ENCODE peak calls at places on chromosomes 7 and 10, in six cellular contexts. One of them, this sample, is unnamed.

GRCh38 chr10:124353896-124354295 is 64.8 kb downstream of the OAT start:
- DNase-seq in GM23338: no peak
- DNase-seq in GM12891: no peak
- DNase-seq in effector memory CD8-positive, alpha-beta T cell: no peak
- DNase-seq in GM12865: no peak
- DNase-seq in fibroblast of the aortic adventitia: no peak
- DNase-seq in this sample: no peak

GRCh38 chr10:101062231-101063161 is 707 bp downstream of the KAZALD1 start:
- DNase-seq in fibroblast of the aortic adventitia: no peak
- DNase-seq in effector memory CD8-positive, alpha-beta T cell: peak
- DNase-seq in GM12891: peak
- DNase-seq in GM12865: peak
- DNase-seq in GM23338: peak
- DNase-seq in this sample: peak

GRCh38 chr7:47677664-47678063 is 95.8 kb upstream of the TNS3 start:
- DNase-seq in GM23338: no peak
- DNase-seq in fibroblast of the aortic adventitia: no peak
- DNase-seq in GM12891: no peak
- DNase-seq in GM12865: no peak
- DNase-seq in effector memory CD8-positive, alpha-beta T cell: no peak
- DNase-seq in this sample: peak

GRCh38 chr7:124429923-124430322 is 335.7 kb downstream of the GPR37 start:
- DNase-seq in GM12891: no peak
- DNase-seq in fibroblast of the aortic adventitia: no peak
- DNase-seq in GM23338: no peak
- DNase-seq in GM12865: no peak
- DNase-seq in effector memory CD8-positive, alpha-beta T cell: no peak
- DNase-seq in this sample: no peak

GRCh38 chr10:31819393-31819820 is 109.2 kb downstream of the ARHGAP12 start:
- DNase-seq in effector memory CD8-positive, alpha-beta T cell: no peak
- DNase-seq in GM23338: no peak
- DNase-seq in GM12891: no peak
- DNase-seq in fibroblast of the aortic adventitia: peak
- DNase-seq in GM12865: no peak
- DNase-seq in this sample: no peak

GRCh38 chr10:104622598-104623209 is 18.4 kb upstream of the SORCS3 start:
- DNase-seq in GM12865: peak
- DNase-seq in GM12891: no peak
- DNase-seq in fibroblast of the aortic adventitia: no peak
- DNase-seq in effector memory CD8-positive, alpha-beta T cell: no peak
- DNase-seq in GM23338: peak
- DNase-seq in this sample: peak

GRCh38 chr7:92275327-92275726 is 29.6 kb downstream of the ANKIB1 start:
- DNase-seq in GM12891: no peak
- DNase-seq in GM12865: no peak
- DNase-seq in effector memory CD8-positive, alpha-beta T cell: no peak
- DNase-seq in GM23338: no peak
- DNase-seq in fibroblast of the aortic adventitia: no peak
- DNase-seq in this sample: no peak

GRCh38 chr7:158096582-158096981 is 491.0 kb downstream of the PTPRN2 start:
- DNase-seq in effector memory CD8-positive, alpha-beta T cell: no peak
- DNase-seq in GM23338: no peak
- DNase-seq in GM12891: no peak
- DNase-seq in fibroblast of the aortic adventitia: no peak
- DNase-seq in GM12865: no peak
- DNase-seq in this sample: no peak

GRCh38 chr7:134126126-134126525 is 1.0 kb upstream of the LRGUK start:
- DNase-seq in effector memory CD8-positive, alpha-beta T cell: no peak
- DNase-seq in GM23338: no peak
- DNase-seq in GM12891: no peak
- DNase-seq in fibroblast of the aortic adventitia: no peak
- DNase-seq in GM12865: no peak
- DNase-seq in this sample: no peak

GRCh38 chr7:925601-926000 is 28.9 kb downstream of the ADAP1 start:
- DNase-seq in fibroblast of the aortic adventitia: no peak
- DNase-seq in GM12891: no peak
- DNase-seq in GM23338: no peak
- DNase-seq in effector memory CD8-positive, alpha-beta T cell: peak
- DNase-seq in GM12865: no peak
- DNase-seq in this sample: no peak

GRCh38 chr7:118218413-118219156 is 5.9 kb upstream of the ANKRD7 start:
- DNase-seq in GM23338: no peak
- DNase-seq in GM12891: no peak
- DNase-seq in fibroblast of the aortic adventitia: peak
- DNase-seq in GM12865: no peak
- DNase-seq in effector memory CD8-positive, alpha-beta T cell: no peak
- DNase-seq in this sample: no peak

GRCh38 chr10:80500572-80501380 is 36.9 kb upstream of the SH2D4B start:
- DNase-seq in GM12891: no peak
- DNase-seq in fibroblast of the aortic adventitia: peak
- DNase-seq in GM12865: peak
- DNase-seq in effector memory CD8-positive, alpha-beta T cell: no peak
- DNase-seq in GM23338: peak
- DNase-seq in this sample: no peak

GRCh38 chr10:72308320-72308987 is 34.7 kb downstream of the DDIT4 start:
- DNase-seq in GM12865: no peak
- DNase-seq in GM12891: no peak
- DNase-seq in GM23338: no peak
- DNase-seq in fibroblast of the aortic adventitia: peak
- DNase-seq in effector memory CD8-positive, alpha-beta T cell: no peak
- DNase-seq in this sample: peak

GRCh38 chr10:78900715-78901430 is 167.9 kb upstream of the ZMIZ1 start:
- DNase-seq in fibroblast of the aortic adventitia: no peak
- DNase-seq in effector memory CD8-positive, alpha-beta T cell: no peak
- DNase-seq in GM12865: no peak
- DNase-seq in GM12891: no peak
- DNase-seq in GM23338: no peak
- DNase-seq in this sample: no peak

GRCh38 chr10:132764108-132764507 is 21.8 kb downstream of the NKX6-2 start:
- DNase-seq in fibroblast of the aortic adventitia: no peak
- DNase-seq in GM12891: no peak
- DNase-seq in effector memory CD8-positive, alpha-beta T cell: no peak
- DNase-seq in GM23338: no peak
- DNase-seq in GM12865: no peak
- DNase-seq in this sample: no peak

GRCh38 chr7:39950473-39951155 is 558 bp downstream of the CDK13 start:
- DNase-seq in GM23338: peak
- DNase-seq in effector memory CD8-positive, alpha-beta T cell: peak
- DNase-seq in GM12865: peak
- DNase-seq in fibroblast of the aortic adventitia: peak
- DNase-seq in GM12891: peak
- DNase-seq in this sample: peak

GRCh38 chr7:22357311-22358175 is 589 bp upstream of the RAPGEF5 start:
- DNase-seq in GM23338: peak
- DNase-seq in GM12865: no peak
- DNase-seq in GM12891: no peak
- DNase-seq in fibroblast of the aortic adventitia: peak
- DNase-seq in effector memory CD8-positive, alpha-beta T cell: no peak
- DNase-seq in this sample: no peak

GRCh38 chr10:9305018-9305655 is 1250.6 kb downstream of the GATA3 start:
- DNase-seq in GM12865: peak
- DNase-seq in GM23338: peak
- DNase-seq in fibroblast of the aortic adventitia: peak
- DNase-seq in effector memory CD8-positive, alpha-beta T cell: no peak
- DNase-seq in GM12891: no peak
- DNase-seq in this sample: peak

GRCh38 chr7:139560678-139561077 is 37.2 kb downstream of the CLEC2L start:
- DNase-seq in effector memory CD8-positive, alpha-beta T cell: no peak
- DNase-seq in GM12865: no peak
- DNase-seq in fibroblast of the aortic adventitia: no peak
- DNase-seq in GM12891: no peak
- DNase-seq in GM23338: no peak
- DNase-seq in this sample: no peak

GRCh38 chr10:78859769-78860168 is 209.0 kb upstream of the ZMIZ1 start:
- DNase-seq in GM12865: no peak
- DNase-seq in GM12891: no peak
- DNase-seq in effector memory CD8-positive, alpha-beta T cell: no peak
- DNase-seq in fibroblast of the aortic adventitia: no peak
- DNase-seq in GM23338: no peak
- DNase-seq in this sample: no peak

GRCh38 chr10:17174626-17175025 is 26.8 kb downstream of the TRDMT1 start:
- DNase-seq in GM12865: no peak
- DNase-seq in effector memory CD8-positive, alpha-beta T cell: no peak
- DNase-seq in GM12891: no peak
- DNase-seq in fibroblast of the aortic adventitia: no peak
- DNase-seq in GM23338: no peak
- DNase-seq in this sample: no peak

GRCh38 chr10:6995846-6996245 is 415.0 kb downstream of the SFMBT2 start:
- DNase-seq in fibroblast of the aortic adventitia: no peak
- DNase-seq in effector memory CD8-positive, alpha-beta T cell: no peak
- DNase-seq in GM12891: no peak
- DNase-seq in GM23338: no peak
- DNase-seq in GM12865: no peak
- DNase-seq in this sample: no peak

GRCh38 chr7:100827330-100828226 is at the start of gene EPHB4:
- DNase-seq in GM12865: no peak
- DNase-seq in GM12891: peak
- DNase-seq in fibroblast of the aortic adventitia: peak
- DNase-seq in GM23338: peak
- DNase-seq in effector memory CD8-positive, alpha-beta T cell: no peak
- DNase-seq in this sample: peak

GRCh38 chr7:32034052-32034451 is 36.2 kb downstream of the PDE1C start:
- DNase-seq in GM12891: no peak
- DNase-seq in fibroblast of the aortic adventitia: no peak
- DNase-seq in effector memory CD8-positive, alpha-beta T cell: no peak
- DNase-seq in GM23338: peak
- DNase-seq in GM12865: no peak
- DNase-seq in this sample: no peak

GRCh38 chr10:43136432-43136831 is 1.8 kb upstream of the CSGALNACT2 start:
- DNase-seq in GM23338: no peak
- DNase-seq in GM12891: no peak
- DNase-seq in GM12865: no peak
- DNase-seq in fibroblast of the aortic adventitia: no peak
- DNase-seq in effector memory CD8-positive, alpha-beta T cell: no peak
- DNase-seq in this sample: no peak

GRCh38 chr10:103859161-103860141 is 4.1 kb upstream of the SH3PXD2A start:
- DNase-seq in effector memory CD8-positive, alpha-beta T cell: peak
- DNase-seq in GM12865: peak
- DNase-seq in fibroblast of the aortic adventitia: peak
- DNase-seq in GM12891: no peak
- DNase-seq in GM23338: peak
- DNase-seq in this sample: peak

GRCh38 chr10:63588436-63589180 is 67.4 kb downstream of the REEP3 start:
- DNase-seq in GM23338: no peak
- DNase-seq in GM12865: no peak
- DNase-seq in GM12891: no peak
- DNase-seq in fibroblast of the aortic adventitia: no peak
- DNase-seq in effector memory CD8-positive, alpha-beta T cell: no peak
- DNase-seq in this sample: no peak

GRCh38 chr7:149664666-149665065 is 108.7 kb downstream of the ZNF467 start:
- DNase-seq in GM12891: no peak
- DNase-seq in GM12865: no peak
- DNase-seq in fibroblast of the aortic adventitia: no peak
- DNase-seq in effector memory CD8-positive, alpha-beta T cell: no peak
- DNase-seq in GM23338: no peak
- DNase-seq in this sample: no peak

GRCh38 chr7:44184874-44185446 is 4.3 kb downstream of the GCK start:
- DNase-seq in effector memory CD8-positive, alpha-beta T cell: no peak
- DNase-seq in GM12865: no peak
- DNase-seq in GM23338: no peak
- DNase-seq in fibroblast of the aortic adventitia: no peak
- DNase-seq in GM12891: no peak
- DNase-seq in this sample: no peak

GRCh38 chr7:137846588-137847417 is at the start of gene DGKI:
- DNase-seq in fibroblast of the aortic adventitia: no peak
- DNase-seq in effector memory CD8-positive, alpha-beta T cell: no peak
- DNase-seq in GM12865: peak
- DNase-seq in GM23338: peak
- DNase-seq in GM12891: peak
- DNase-seq in this sample: no peak

This sample was measured in RPMI8226.